ENCODE peak calls at places on chromosomes 6 and 20, in nine cellular contexts. T is PC-3, R is astrocyte, Z is GM23248, I is fibroblast of lung, N is hepatocyte, H is OCI-LY7, S is GM23338, A is DND-41. D is an unnamed sample. For H3K4me1, the result is how much of the 10 kb centered on the place peaks cover.

GRCh38 chr6:168116975-168117899 is 38.2 kb upstream of the FRMD1 start:
- DNase-seq in H (no peak), N (peak), I (no peak), Z (no peak), R (no peak), T (no peak), A (no peak), S (no peak), D (no peak)

GRCh38 chr6:128316258-128316952 is 204.0 kb downstream of the PTPRK start:
- DNase-seq in I (no peak), S (peak), Z (no peak), A (no peak), R (no peak), N (no peak), T (no peak), H (no peak), D (no peak)

GRCh38 chr20:34921436-34921835 is 34.2 kb downstream of the GSS start:
- DNase-seq in I (no peak), N (no peak), T (peak), H (no peak), R (no peak), S (no peak), Z (peak), A (no peak), D (no peak)

GRCh38 chr6:154466139-154466538 is 44.3 kb downstream of the CNKSR3 start:
- DNase-seq in I (no peak), N (no peak), T (no peak), A (no peak), R (no peak), S (no peak), H (no peak), Z (no peak), D (no peak)

GRCh38 chr6:149545258-149545753 is 537 bp downstream of the PPIL4 start:
- DNase-seq in S (peak), R (peak), N (peak), H (peak), I (peak), Z (peak), T (peak), A (peak), D (peak)

GRCh38 chr6:121711472-121711871 is 276.0 kb downstream of the GJA1 start:
- DNase-seq in S (no peak), T (no peak), H (no peak), A (no peak), N (no peak), Z (no peak), I (no peak), R (no peak), D (no peak)

GRCh38 chr6:53645850-53646249 is 19.7 kb downstream of the KLHL31 start:
- DNase-seq in I (no peak), A (no peak), T (no peak), H (no peak), Z (no peak), R (no peak), N (no peak), S (no peak), D (no peak)

GRCh38 chr6:90393232-90393884 is 96.7 kb upstream of the BACH2 start:
- DNase-seq in H (peak), N (peak), T (peak), R (peak), S (peak), A (peak), Z (peak), I (peak), D (peak)

GRCh38 chr6:142810952-142811514 is 133.9 kb downstream of the HIVEP2 start:
- DNase-seq in A (no peak), R (peak), H (no peak), T (no peak), I (peak), Z (no peak), N (no peak), S (peak), D (no peak)

GRCh38 chr6:105651969-105652368 is 249.1 kb upstream of the PREP start:
- DNase-seq in I (no peak), N (no peak), A (peak), Z (no peak), T (no peak), H (no peak), S (no peak), R (no peak), D (no peak)

GRCh38 chr6:78810146-78810545 is 57.2 kb upstream of the IRAK1BP1 start:
- DNase-seq in R (peak), H (no peak), I (peak), A (no peak), T (peak), S (peak), N (peak), Z (peak), D (no peak)

GRCh38 chr6:160088069-160088773 is 33.4 kb upstream of the SLC22A1 start:
- DNase-seq in A (no peak), T (peak), R (peak), N (peak), Z (peak), S (peak), H (peak), I (peak), D (no peak)

GRCh38 chr20:12554416-12554815 is 454.4 kb upstream of the SPTLC3 start:
- DNase-seq in Z (no peak), N (no peak), T (peak), A (no peak), H (no peak), S (no peak), R (no peak), I (no peak), D (no peak)

GRCh38 chr6:156268849-156269248 is 508.3 kb upstream of the ARID1B start:
- DNase-seq in R (no peak), S (no peak), I (no peak), H (no peak), N (no peak), Z (no peak), A (no peak), T (no peak), D (no peak)

GRCh38 chr6:145960918-145961604 is 3.1 kb downstream of the SHPRH start:
- DNase-seq in N (no peak), A (no peak), T (no peak), I (peak), S (no peak), Z (peak), R (peak), H (no peak), D (no peak)

GRCh38 chr20:44537993-44538392 is 16.1 kb upstream of the SERINC3 start:
- DNase-seq in S (no peak), I (peak), Z (no peak), H (no peak), R (no peak), T (no peak), A (no peak), N (no peak), D (no peak)

GRCh38 chr20:48366230-48366629 is 461.6 kb downstream of the PREX1 start:
- DNase-seq in R (no peak), S (no peak), N (no peak), T (no peak), I (no peak), Z (no peak), A (no peak), H (no peak), D (no peak)

GRCh38 chr6:7692453-7692784 is 33.5 kb upstream of the BMP6 start:
- DNase-seq in N (no peak), R (no peak), A (no peak), I (no peak), Z (no peak), H (no peak), T (no peak), S (no peak), D (no peak)

GRCh38 chr6:167662881-167663205 is 163.9 kb upstream of the AFDN start:
- DNase-seq in T (no peak), I (no peak), Z (no peak), H (no peak), N (no peak), A (no peak), S (no peak), R (no peak), D (no peak)

GRCh38 chr20:50868509-50869495 is 62.4 kb downstream of the ADNP start:
- DNase-seq in T (peak), S (no peak), H (no peak), I (peak), N (peak), R (no peak), A (no peak), Z (no peak), D (no peak)

GRCh38 chr6:3737831-3738210 is 13.7 kb downstream of the PXDC1 start:
- DNase-seq in I (no peak), T (no peak), S (no peak), N (no peak), A (no peak), R (no peak), H (no peak), Z (no peak), D (no peak)

GRCh38 chr6:41940759-41941279 is 789 bp downstream of the CCND3 start:
- DNase-seq in I (no peak), H (peak), R (no peak), A (peak), T (peak), Z (peak), N (peak), S (peak), D (peak)

GRCh38 chr20:48826064-48826463 is 1.7 kb downstream of the PREX1 start:
- DNase-seq in N (no peak), S (peak), I (no peak), R (no peak), A (no peak), Z (no peak), T (no peak), H (no peak), D (no peak)

GRCh38 chr20:23156170-23156841 is 70.2 kb upstream of the CD93 start:
- DNase-seq in A (no peak), I (peak), T (peak), R (peak), N (no peak), H (no peak), S (no peak), Z (peak), D (peak)

GRCh38 chr6:36052092-36052491 is 24.5 kb downstream of the MAPK14 start:
- DNase-seq in R (no peak), N (no peak), I (peak), S (no peak), A (no peak), H (no peak), Z (peak), T (no peak), D (no peak)

GRCh38 chr6:137832110-137832509 is 34.9 kb upstream of the TNFAIP3 start:
- DNase-seq in I (peak), A (no peak), R (peak), N (no peak), T (peak), H (no peak), Z (peak), S (no peak), D (no peak)

DNA sequence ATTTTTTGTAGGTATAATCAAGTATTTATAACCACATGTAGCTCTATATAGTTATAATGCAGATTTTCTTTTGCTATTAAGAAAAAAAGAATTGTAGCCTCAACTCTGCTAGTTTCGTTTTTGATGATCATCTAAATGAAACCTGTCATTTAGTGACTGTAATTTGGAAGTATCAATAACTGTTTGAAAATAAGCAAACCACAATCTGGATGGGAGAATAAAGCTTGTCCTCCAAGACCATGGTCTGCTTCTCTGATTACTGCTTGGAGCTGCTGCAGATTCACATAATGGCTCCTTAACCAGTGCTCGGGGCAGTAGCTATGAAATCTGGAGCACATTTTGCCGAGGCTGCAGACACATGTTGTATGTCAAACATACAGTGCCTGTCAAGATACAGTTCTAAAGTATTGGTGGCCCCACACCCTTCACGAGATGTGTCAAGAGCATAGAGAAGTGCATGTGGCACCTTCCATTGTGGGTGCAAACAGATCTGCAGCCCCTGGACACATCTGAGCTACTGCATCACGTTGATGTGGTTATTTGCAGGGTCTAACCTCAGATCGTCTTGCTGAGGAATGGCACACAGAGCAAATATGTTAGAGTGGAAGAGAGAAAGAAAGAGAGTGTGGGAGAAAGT is 255.7 kb upstream of the SUPT3H start:
- DNase-seq in H (no peak), Z (no peak), N (no peak), T (no peak), A (no peak), S (no peak), R (no peak), I (no peak), D (no peak)
- H3K27ac ChIP-seq in H (no peak), Z (no peak), N (no peak), T (no peak), A (no peak), S (no peak), R (no peak), I (no peak), D (no peak)

GRCh38 chr6:44219815-44220784 is 3.3 kb upstream of the SLC29A1 start:
- DNase-seq in Z (no peak), H (no peak), S (no peak), T (no peak), I (no peak), A (no peak), N (no peak), R (no peak), D (no peak)

GRCh38 chr6:44220913-44221290 is 2.5 kb upstream of the SLC29A1 start:
- DNase-seq in I (no peak), H (no peak), S (no peak), R (no peak), A (no peak), T (no peak), N (no peak), Z (no peak), D (no peak)

GRCh38 chr6:44222486-44222986 is 859 bp upstream of the SLC29A1 start:
- DNase-seq in I (no peak), R (no peak), S (peak), H (no peak), N (no peak), T (no peak), A (no peak), Z (no peak), D (no peak)

GRCh38 chr6:44221961-44222335 is 1.4 kb upstream of the SLC29A1 start:
- DNase-seq in H (no peak), S (no peak), A (no peak), R (no peak), N (no peak), T (no peak), Z (no peak), I (no peak), D (no peak)

GRCh38 chr6:44221291-44221960 is 2.0 kb upstream of the SLC29A1 start:
- DNase-seq in R (peak), N (peak), Z (peak), H (peak), T (peak), S (peak), I (peak), A (peak), D (peak)
- H2AFZ ChIP-seq in R (peak), N (no peak), Z (peak), H (peak), T (no peak), S (no peak), I (no peak), A (no peak), D (no peak)

GRCh38 chr6:24855389-24856245 is 56.9 kb upstream of the ARMH2 start:
- DNase-seq in A (peak), I (peak), T (peak), R (peak), H (peak), S (peak), N (peak), Z (peak), D (peak)
- H3K4me1 ChIP-seq in A (under half), I (under half), T (under half), R (under half), H (half or more), S (under half), N (under half), Z (under half), D (under half)

DNA sequence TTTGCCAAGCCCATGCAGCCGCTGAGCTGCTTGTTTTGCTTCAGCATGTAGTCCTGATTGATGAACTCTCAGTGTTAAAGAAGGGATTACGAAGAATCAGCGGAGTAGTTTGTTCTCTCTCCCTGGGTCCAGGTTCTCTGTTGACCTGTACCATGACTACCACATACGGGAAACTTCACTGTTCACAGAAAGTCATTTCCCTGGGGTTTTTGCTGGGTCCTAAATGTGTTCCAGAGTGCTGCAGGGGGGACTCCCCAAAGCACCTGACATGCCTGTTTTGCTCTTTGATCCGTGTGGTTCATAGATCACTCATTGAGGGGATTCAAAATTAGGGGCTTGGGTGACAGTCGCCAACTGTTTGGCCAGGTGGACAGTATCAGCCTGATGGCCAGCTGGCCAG is 5.5 kb downstream of the LSM14B start:
- DNase-seq in A (no peak), H (no peak), N (no peak), I (no peak), S (no peak), R (no peak), Z (no peak), T (no peak), D (no peak)
- H3K27ac ChIP-seq in A (no peak), H (no peak), N (no peak), I (no peak), S (no peak), R (no peak), Z (no peak), T (no peak), D (no peak)

DNA sequence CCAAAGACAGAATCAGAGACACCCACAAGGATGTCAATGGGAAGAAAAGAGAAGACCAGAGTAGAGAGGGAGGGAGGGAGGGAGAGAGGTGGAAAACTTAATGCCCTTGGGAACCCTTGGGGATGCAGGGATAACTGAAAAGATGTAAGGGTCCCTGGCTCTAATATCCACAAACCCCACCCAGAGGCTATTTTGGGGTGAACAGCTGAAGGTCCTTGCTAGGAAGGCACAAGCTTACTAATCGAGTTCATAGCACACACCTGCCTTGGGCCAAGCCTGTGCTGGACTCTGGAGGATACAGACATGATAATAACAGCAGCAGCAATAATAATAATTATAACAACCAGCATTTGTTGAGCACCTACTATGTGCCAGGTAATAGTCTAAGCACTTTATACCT is 174.4 kb downstream of the ANKRD60 start:
- DNase-seq in I (no peak), T (no peak), H (no peak), N (no peak), Z (no peak), A (no peak), R (no peak), S (no peak), D (no peak)
- H2AFZ ChIP-seq in I (no peak), T (no peak), H (no peak), N (no peak), Z (no peak), A (no peak), R (no peak), S (no peak), D (no peak)

D was measured in PC-9.